ENCODE peak calls at places on chromosomes 7 and 10, in nine cellular contexts. W is spleen, M is epithelial cell of esophagus, A is right cardiac atrium, Z is AG09309, B is pancreas, T is stomach, O is mammary epithelial cell, U is A549. D is an unnamed sample.

GRCh38 chr7:123231060-123232000 is 31.6 kb upstream of the SLC13A1 start:
- DNase-seq in W (no peak), M (no peak), A (no peak), Z (no peak), B (no peak), T (no peak), O (no peak), U (no peak), D (no peak)

GRCh38 chr7:23129036-23129435 is 23.5 kb downstream of the KLHL7 start:
- DNase-seq in W (no peak), M (no peak), A (no peak), Z (no peak), B (no peak), T (no peak), O (no peak), U (no peak), D (no peak)

GRCh38 chr10:13271552-13272163 is 28.2 kb downstream of the PHYH start:
- DNase-seq in W (peak), M (peak), A (peak), Z (no peak), B (peak), T (peak), O (no peak), U (peak), D (no peak)

GRCh38 chr10:125208854-125209545 is 48.6 kb upstream of the CTBP2 start:
- DNase-seq in W (peak), M (no peak), A (no peak), Z (no peak), B (no peak), T (no peak), O (no peak), U (no peak), D (no peak)

GRCh38 chr10:127942811-127943210 is 35.9 kb downstream of the PTPRE start:
- DNase-seq in W (no peak), M (no peak), A (no peak), Z (no peak), B (no peak), T (no peak), O (no peak), U (no peak), D (no peak)

GRCh38 chr10:28810062-28810870 is 132.9 kb downstream of the BAMBI start:
- DNase-seq in W (no peak), M (no peak), A (no peak), Z (no peak), B (no peak), T (no peak), O (no peak), U (no peak), D (no peak)

GRCh38 chr7:37162106-37162505 is 286.6 kb downstream of the ELMO1 start:
- DNase-seq in W (no peak), M (no peak), A (no peak), Z (no peak), B (no peak), T (no peak), O (no peak), U (no peak), D (no peak)

GRCh38 chr10:49698679-49699078 is 19.2 kb downstream of the C10orf53 start:
- DNase-seq in W (no peak), M (no peak), A (no peak), Z (no peak), B (no peak), T (no peak), O (no peak), U (no peak), D (no peak)

GRCh38 chr10:93415693-93416092 is 66.4 kb downstream of the MYOF start:
- DNase-seq in W (no peak), M (no peak), A (no peak), Z (no peak), B (no peak), T (no peak), O (no peak), U (no peak), D (no peak)

GRCh38 chr7:40008218-40008815 is 58.3 kb downstream of the CDK13 start:
- DNase-seq in W (no peak), M (peak), A (no peak), Z (peak), B (no peak), T (no peak), O (peak), U (peak), D (no peak)

GRCh38 chr10:1365540-1366082 is 309.4 kb downstream of the WDR37 start:
- DNase-seq in W (no peak), M (no peak), A (no peak), Z (no peak), B (no peak), T (no peak), O (no peak), U (no peak), D (no peak)

GRCh38 chr10:35446439-35446838 is 110.1 kb downstream of the CCNY start:
- DNase-seq in W (no peak), M (no peak), A (no peak), Z (no peak), B (no peak), T (no peak), O (no peak), U (no peak), D (no peak)

GRCh38 chr10:131260452-131261211 is 50.9 kb downstream of the TCERG1L start:
- DNase-seq in W (peak), M (no peak), A (no peak), Z (no peak), B (no peak), T (no peak), O (no peak), U (no peak), D (no peak)

GRCh38 chr10:126729314-126729871 is 58.9 kb upstream of the C10orf90 start:
- DNase-seq in W (no peak), M (no peak), A (no peak), Z (no peak), B (no peak), T (no peak), O (no peak), U (no peak), D (no peak)

GRCh38 chr10:103548581-103549348 is 55.3 kb downstream of the NEURL1 start:
- DNase-seq in W (peak), M (no peak), A (no peak), Z (no peak), B (peak), T (peak), O (no peak), U (no peak), D (no peak)

GRCh38 chr7:42893341-42894242 is 18.3 kb downstream of the C7orf25 start:
- DNase-seq in W (no peak), M (no peak), A (no peak), Z (no peak), B (no peak), T (no peak), O (no peak), U (no peak), D (no peak)

GRCh38 chr7:36387437-36388345 is 2.0 kb upstream of the ANLN start:
- DNase-seq in W (no peak), M (peak), A (no peak), Z (no peak), B (no peak), T (no peak), O (peak), U (peak), D (no peak)

GRCh38 chr10:75926763-75927162 is 495.3 kb downstream of the LRMDA start:
- DNase-seq in W (no peak), M (no peak), A (no peak), Z (no peak), B (no peak), T (peak), O (no peak), U (no peak), D (no peak)

GRCh38 chr10:62666264-62666663 is 138.3 kb upstream of the ADO start:
- DNase-seq in W (no peak), M (no peak), A (no peak), Z (no peak), B (no peak), T (no peak), O (no peak), U (no peak), D (no peak)

GRCh38 chr10:72261323-72262018 is 12.3 kb upstream of the DDIT4 start:
- DNase-seq in W (no peak), M (peak), A (no peak), Z (no peak), B (no peak), T (peak), O (peak), U (peak), D (no peak)

GRCh38 chr10:2380218-2380617 is 642.9 kb upstream of the ADARB2 start:
- DNase-seq in W (no peak), M (no peak), A (no peak), Z (no peak), B (no peak), T (no peak), O (no peak), U (no peak), D (no peak)

GRCh38 chr7:21771906-21772610 is 173.6 kb downstream of the CDCA7L start:
- DNase-seq in W (no peak), M (peak), A (no peak), Z (no peak), B (no peak), T (no peak), O (peak), U (no peak), D (no peak)

GRCh38 chr7:103343758-103344452 is 662 bp downstream of the DNAJC2 start:
- DNase-seq in W (peak), M (peak), A (no peak), Z (no peak), B (no peak), T (no peak), O (peak), U (peak), D (no peak)

GRCh38 chr10:47147186-47147585 is 152.8 kb upstream of the GDF10 start:
- DNase-seq in W (no peak), M (no peak), A (no peak), Z (no peak), B (no peak), T (no peak), O (no peak), U (no peak), D (no peak)

GRCh38 chr10:77038412-77038806 is 599.2 kb downstream of the KCNMA1 start:
- DNase-seq in W (no peak), M (peak), A (no peak), Z (no peak), B (no peak), T (no peak), O (no peak), U (no peak), D (no peak)

GRCh38 chr7:95396136-95397032 is at the start of gene PON3:
- DNase-seq in W (peak), M (peak), A (peak), Z (no peak), B (peak), T (peak), O (no peak), U (peak), D (no peak)

GRCh38 chr7:14023342-14023741 is 33.9 kb upstream of the ETV1 start:
- DNase-seq in W (no peak), M (no peak), A (no peak), Z (no peak), B (no peak), T (no peak), O (no peak), U (no peak), D (no peak)

GRCh38 chr7:36207451-36208291 is 54.6 kb downstream of the EEPD1 start:
- DNase-seq in W (peak), M (peak), A (peak), Z (peak), B (no peak), T (peak), O (peak), U (peak), D (no peak)

GRCh38 chr10:43201545-43202131 is 63.4 kb downstream of the CSGALNACT2 start:
- DNase-seq in W (peak), M (no peak), A (no peak), Z (no peak), B (no peak), T (peak), O (no peak), U (no peak), D (no peak)

GRCh38 chr7:56063500-56063881 is 595 bp upstream of the SUMF2 start:
- DNase-seq in W (no peak), M (no peak), A (no peak), Z (no peak), B (no peak), T (no peak), O (peak), U (no peak), D (no peak)

DNA sequence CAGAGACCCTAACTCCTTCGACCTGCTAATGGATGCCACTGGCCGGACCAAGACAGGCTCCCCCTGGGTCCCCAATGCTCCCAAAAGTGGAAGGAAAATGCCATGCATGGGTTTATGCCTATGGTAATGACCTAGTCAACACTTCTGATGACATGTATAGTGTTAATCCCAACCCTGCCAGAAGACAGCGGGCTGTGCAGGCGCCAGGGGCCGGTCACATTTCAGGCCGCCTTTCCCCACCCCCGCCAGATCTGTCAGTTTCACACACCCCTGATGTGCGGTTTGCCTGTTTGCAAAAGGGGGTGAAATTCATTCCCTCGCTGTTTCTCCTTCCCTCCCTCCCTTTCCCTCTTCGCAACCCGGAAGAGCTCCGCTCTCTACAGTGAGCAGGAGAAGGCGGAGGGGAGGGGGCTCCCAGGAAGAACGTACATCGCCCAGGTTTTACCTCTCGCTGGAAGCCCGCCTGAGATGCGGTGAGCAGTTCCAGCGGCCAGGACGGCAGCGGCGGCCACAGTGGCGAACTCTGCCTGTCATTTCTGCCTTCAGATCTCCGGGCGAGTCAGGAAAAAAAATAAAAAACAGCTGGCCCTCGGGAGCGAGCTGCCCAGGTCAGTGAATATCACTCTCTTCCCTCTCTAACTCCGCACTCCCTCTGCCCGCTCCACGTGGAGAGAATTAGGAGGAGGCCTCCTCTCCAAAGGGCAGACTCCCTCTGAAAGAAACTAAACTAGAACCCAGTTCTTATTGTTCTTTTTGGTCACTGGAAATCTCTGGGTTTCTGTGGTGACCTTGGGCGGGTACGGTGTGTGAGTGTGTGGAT is 9.4 kb upstream of the GATA3 start:
- DNase-seq in W (no peak), M (no peak), A (no peak), Z (no peak), B (no peak), T (no peak), O (peak), U (no peak), D (no peak)
- H3K4me3 ChIP-seq in W (no peak), M (peak), A (peak), Z (peak), B (no peak), T (peak), O (peak), U (no peak), D (peak)

DNA sequence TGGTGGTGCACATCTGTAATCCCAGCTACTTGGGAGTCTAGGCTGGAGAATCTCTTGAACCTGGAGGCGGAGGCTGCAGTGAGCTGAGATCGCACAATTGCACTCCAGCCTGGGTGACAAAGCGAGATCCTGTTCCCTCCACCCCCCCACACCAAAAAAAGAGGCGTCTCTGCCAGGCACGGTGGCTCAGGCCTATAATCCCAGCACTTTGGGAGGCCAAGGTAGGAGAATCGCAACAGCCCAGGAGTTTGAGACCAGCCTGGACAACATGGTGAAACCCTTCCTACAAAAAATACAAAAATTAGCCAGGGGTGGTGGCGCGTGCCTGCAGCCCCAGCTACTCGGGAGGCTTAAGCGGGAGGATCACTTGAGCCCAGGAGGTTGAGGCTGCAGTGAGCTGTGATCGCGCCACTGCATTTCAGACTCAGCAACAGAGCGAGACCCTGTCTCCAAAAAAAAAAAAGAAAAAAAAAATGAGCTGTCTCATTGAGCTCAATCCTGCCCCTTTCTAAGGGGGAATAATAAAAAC is 1.8 kb downstream of the ACTR1A start:
- DNase-seq in W (peak), M (no peak), A (no peak), Z (no peak), B (no peak), T (no peak), O (no peak), U (no peak), D (no peak)
- H3K4me3 ChIP-seq in W (no peak), M (no peak), A (no peak), Z (no peak), B (no peak), T (no peak), O (peak), U (no peak), D (no peak)

DNA sequence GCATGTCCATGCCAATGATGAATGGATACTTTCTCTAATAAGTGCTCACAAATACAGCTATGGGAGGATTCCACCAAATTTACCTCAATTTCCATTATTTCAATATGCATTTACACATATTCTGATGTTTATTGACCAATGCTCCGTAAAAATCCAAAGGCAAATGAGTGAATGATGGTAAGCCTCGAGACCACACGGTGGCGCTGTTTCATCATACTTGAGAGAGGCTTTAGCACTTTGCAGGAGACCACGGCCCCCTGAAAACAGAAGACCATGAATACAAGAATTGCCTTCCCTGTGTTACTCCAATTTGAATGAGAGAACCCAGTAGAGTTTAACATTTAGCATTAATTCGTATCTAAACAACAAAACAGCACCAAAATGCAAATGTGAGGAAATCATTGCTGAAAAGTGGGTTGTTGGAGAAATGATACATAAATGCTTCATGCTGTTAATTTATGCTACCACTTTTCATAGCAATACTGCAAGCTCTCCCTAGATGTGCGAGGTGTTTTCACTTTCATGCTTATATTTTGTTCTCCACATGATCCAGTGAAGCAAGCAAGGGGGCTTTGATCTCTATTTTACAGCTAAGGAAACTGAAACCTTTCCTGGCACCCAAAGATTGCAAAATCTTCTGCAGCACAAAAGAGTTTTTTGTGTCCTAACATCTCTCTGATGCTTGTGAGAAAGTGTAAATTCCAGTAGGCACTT is 35.4 kb downstream of the TRIL start:
- DNase-seq in W (peak), M (peak), A (peak), Z (no peak), B (peak), T (peak), O (peak), U (peak), D (no peak)
- H3K4me3 ChIP-seq in W (no peak), M (no peak), A (no peak), Z (no peak), B (no peak), T (no peak), O (no peak), U (no peak), D (no peak)

DNA sequence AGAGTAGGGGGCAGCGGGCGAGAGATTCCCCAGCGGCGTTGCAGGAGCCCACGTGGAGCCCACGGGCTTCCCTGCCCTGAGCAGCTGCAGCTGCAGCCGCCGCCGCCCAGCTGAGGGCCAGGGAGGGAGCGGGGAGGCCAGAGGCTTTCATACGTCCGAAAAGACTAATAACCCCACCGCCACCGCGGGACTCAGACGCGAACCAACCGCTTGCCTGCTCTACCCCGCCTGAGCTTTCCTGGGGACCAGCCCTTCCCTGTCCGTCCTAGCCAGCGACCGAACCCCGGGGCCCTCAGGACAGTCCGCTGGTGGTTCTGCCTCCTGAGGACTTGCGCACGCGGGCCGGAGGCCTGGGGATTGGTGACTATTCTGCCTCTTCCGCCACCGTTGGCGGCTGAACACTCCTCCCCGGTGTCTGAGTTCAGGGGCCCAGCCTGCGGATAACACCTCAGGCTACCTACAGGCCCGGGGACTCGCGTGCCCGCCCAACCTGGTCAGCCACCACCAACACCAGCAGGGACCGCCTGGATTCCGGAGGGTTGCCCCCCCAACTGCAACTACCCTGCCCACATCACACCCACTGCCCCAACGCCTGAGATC is 18.4 kb downstream of the IFT22 start:
- DNase-seq in W (no peak), M (no peak), A (no peak), Z (no peak), B (no peak), T (no peak), O (no peak), U (no peak), D (no peak)
- H3K4me3 ChIP-seq in W (peak), M (no peak), A (no peak), Z (no peak), B (no peak), T (peak), O (no peak), U (no peak), D (no peak)

GRCh38 chr7:2138146-2138765 is 94.5 kb downstream of the MAD1L1 start:
- DNase-seq in W (peak), M (no peak), A (no peak), Z (no peak), B (peak), T (no peak), O (no peak), U (no peak), D (no peak)
- H3K4me3 ChIP-seq in W (no peak), M (no peak), A (no peak), Z (no peak), B (no peak), T (no peak), O (no peak), U (no peak), D (no peak)

D was measured in retinal pigment epithelial cell.